ENCODE peak calls at places on chromosomes 7 and 10, in six cellular contexts. D is H4, Y is HT1080, C is kidney tubule cell, B is nucleus accumbens, Z is tibial nerve. V is an unnamed sample.

GRCh38 chr7:133361806-133362205 is 108.9 kb downstream of the EXOC4 start:
- DNase-seq in C (no peak), Z (no peak), Y (no peak), D (no peak), B (no peak), V (no peak)

GRCh38 chr7:143504215-143504936 is 26.7 kb downstream of the TAS2R41 start:
- DNase-seq in C (no peak), Y (no peak), Z (no peak), D (no peak), B (no peak), V (no peak)

GRCh38 chr7:47297120-47297519 is 284.8 kb downstream of the TNS3 start:
- DNase-seq in Z (no peak), B (no peak), C (no peak), D (no peak), Y (no peak), V (no peak)

GRCh38 chr10:36624551-36625100 is 500.8 kb upstream of the ANKRD30A start:
- DNase-seq in C (peak; percentile 88), B (no peak), D (no peak), Z (no peak), Y (no peak), V (peak; percentile 63)

GRCh38 chr7:107014381-107015023 is 30.0 kb upstream of the PRKAR2B start:
- DNase-seq in Y (peak; percentile 46), Z (no peak), B (no peak), D (no peak), C (no peak), V (peak; percentile 30)

GRCh38 chr10:44864042-44864436 is 47.1 kb upstream of the TMEM72 start:
- DNase-seq in Z (no peak), C (peak; percentile 37), Y (no peak), B (no peak), D (no peak), V (no peak)

GRCh38 chr7:159071260-159071659 is 73.4 kb downstream of the VIPR2 start:
- DNase-seq in C (no peak), B (no peak), D (no peak), Z (no peak), Y (no peak), V (no peak)

GRCh38 chr10:48729222-48729621 is 44.5 kb downstream of the WDFY4 start:
- DNase-seq in B (no peak), Y (no peak), Z (no peak), D (no peak), C (no peak), V (no peak)

GRCh38 chr7:63925262-63925625 is 73.4 kb upstream of the ZNF722 start:
- DNase-seq in D (no peak), Y (no peak), B (no peak), Z (no peak), C (peak; percentile 3), V (no peak)

GRCh38 chr10:101492814-101493213 is 95.2 kb downstream of the POLL start:
- DNase-seq in D (no peak), Y (no peak), B (no peak), Z (no peak), C (no peak), V (no peak)

GRCh38 chr10:36173364-36173763 is 531.3 kb upstream of the FZD8 start:
- DNase-seq in Z (no peak), Y (peak; percentile 80), D (no peak), B (no peak), C (no peak), V (no peak)

GRCh38 chr10:88385601-88386203 is 197.4 kb downstream of the RNLS start:
- DNase-seq in Z (no peak), C (peak; percentile 92), B (no peak), Y (peak; percentile 41), D (peak; percentile 72), V (peak; percentile 95)

V was measured in Caki2.